ENCODE peak calls at places on chromosomes 16 and 17, in four cellular contexts. D is left ventricle myocardium inferior, H is endothelial cell, V is astrocyte of the spinal cord. B is an unnamed sample.
A peak's percentile ranks its signal among the peaks of the same experiment; 100 is the strongest.

GRCh38 chr17:28738680-28739384 is 5.0 kb upstream of the TRAF4 start:
- DNase-seq in H (no peak), D (no peak), V (no peak), B (no peak)

GRCh38 chr16:3695610-3696369 is 21.5 kb downstream of the TRAP1 start:
- DNase-seq in D (no peak), H (no peak), V (no peak), B (no peak)

GRCh38 chr16:30921748-30922419 is 1.5 kb upstream of the FBXL19 start:
- DNase-seq in V (peak; percentile 90), D (peak; percentile 85), H (peak; percentile 98), B (peak; percentile 85)

GRCh38 chr17:36918260-36918691 is 19.0 kb upstream of the LHX1 start:
- DNase-seq in D (no peak), H (no peak), V (no peak), B (peak; percentile 20)

GRCh38 chr17:73071387-73071999 is 21.0 kb downstream of the SLC39A11 start:
- DNase-seq in H (no peak), D (no peak), V (no peak), B (no peak)

GRCh38 chr17:9226794-9227135 is 205.5 kb downstream of the NTN1 start:
- DNase-seq in D (no peak), H (no peak), V (no peak), B (no peak)

GRCh38 chr16:11681526-11681925 is 13.3 kb downstream of the SNN start:
- DNase-seq in V (no peak), H (no peak), D (no peak), B (no peak)

GRCh38 chr17:58019521-58019920 is 12.5 kb upstream of the SRSF1 start:
- DNase-seq in H (no peak), D (no peak), V (no peak), B (no peak)

GRCh38 chr16:68492151-68492500 is 43.8 kb upstream of the SMPD3 start:
- DNase-seq in V (no peak), D (no peak), H (no peak), B (no peak)

GRCh38 chr17:37671028-37671812 is 28.0 kb upstream of the DDX52 start:
- DNase-seq in D (no peak), H (no peak), V (no peak), B (no peak)

GRCh38 chr16:89709166-89709565 is 7.7 kb upstream of the SPATA2L start:
- DNase-seq in D (no peak), V (no peak), H (no peak), B (no peak)

GRCh38 chr17:72477529-72477928 is 356.7 kb downstream of the SOX9 start:
- DNase-seq in D (no peak), V (no peak), H (no peak), B (no peak)

GRCh38 chr17:2511138-2511461 is 588 bp downstream of the METTL16 start:
- DNase-seq in V (no peak), H (no peak), D (no peak), B (no peak)

GRCh38 chr16:75264999-75265910 is 13.8 kb upstream of the BCAR1 start:
- DNase-seq in D (no peak), H (peak; percentile 58), V (no peak), B (no peak)

GRCh38 chr16:50440531-50440930 is 71.7 kb upstream of the BRD7 start:
- DNase-seq in V (no peak), D (no peak), H (no peak), B (no peak)

GRCh38 chr16:78925071-78925714 is 675.3 kb downstream of the MAF start:
- DNase-seq in D (peak; percentile 19), H (peak; percentile 5), V (no peak), B (peak; percentile 6)
- TF ChIP-seq CTCF in D (peak; percentile 69), H (peak; percentile 52), V (no peak), B (peak; percentile 10)

GRCh38 chr17:43402078-43402477 is 3.3 kb downstream of the ARL4D start:
- DNase-seq in D (no peak), V (no peak), H (no peak), B (no peak)

GRCh38 chr17:43399839-43400328 is 1.1 kb downstream of the ARL4D start:
- DNase-seq in V (no peak), H (no peak), D (no peak), B (no peak)

GRCh38 chr17:43401293-43401692 is 2.5 kb downstream of the ARL4D start:
- DNase-seq in H (no peak), D (no peak), V (peak; percentile 66), B (peak; percentile 90)

GRCh38 chr17:43396491-43397060 is 2.2 kb upstream of the ARL4D start:
- DNase-seq in V (no peak), H (no peak), D (no peak), B (no peak)

DNA sequence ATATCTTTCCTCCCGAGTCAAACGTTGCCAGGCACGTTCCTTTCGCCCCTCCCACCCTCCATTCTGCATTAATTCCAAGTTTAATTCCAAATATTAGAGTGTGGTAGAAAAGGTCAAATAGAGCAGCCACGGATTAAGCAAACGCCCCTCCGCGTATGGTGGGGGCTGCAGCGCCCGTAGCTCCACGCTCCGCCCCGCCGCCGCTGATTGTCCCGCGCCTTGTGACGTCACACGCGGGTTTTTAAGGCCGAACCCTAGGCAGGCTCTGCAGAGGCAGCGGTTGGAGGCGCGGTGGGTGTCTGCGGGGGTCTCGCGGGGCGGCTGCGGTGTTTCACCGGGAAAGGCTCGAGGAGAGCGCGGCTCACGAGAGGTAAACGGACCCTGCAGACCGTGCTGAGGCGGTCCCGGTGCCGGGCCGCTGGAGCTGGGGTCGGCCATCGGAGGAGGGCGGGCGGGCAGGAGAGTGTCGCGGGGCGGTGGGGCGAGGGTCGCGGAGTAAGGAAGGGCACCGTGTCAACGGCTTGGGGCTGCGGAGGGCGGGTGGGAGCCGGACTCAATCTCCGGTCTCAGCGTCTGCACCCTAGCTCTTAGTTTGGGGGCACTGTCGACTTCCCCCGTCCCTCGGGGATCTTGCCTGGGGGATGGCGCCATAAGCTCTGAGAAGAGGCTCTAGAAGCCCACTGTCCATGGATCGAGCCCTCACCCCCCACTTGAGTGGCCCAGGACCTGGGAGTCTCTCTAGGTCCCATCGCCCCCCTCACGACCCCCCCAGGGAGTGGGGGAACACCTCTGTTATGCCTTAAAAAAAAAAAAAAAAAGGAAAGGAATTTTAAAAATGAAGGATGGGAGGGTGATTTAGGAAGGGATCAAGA is at the start of gene ARL4D:
- DNase-seq in H (peak; percentile 72), V (peak; percentile 73), D (peak; percentile 93), B (peak; percentile 76)
- TF ChIP-seq CTCF in H (no peak), V (no peak), D (no peak), B (no peak)

DNA sequence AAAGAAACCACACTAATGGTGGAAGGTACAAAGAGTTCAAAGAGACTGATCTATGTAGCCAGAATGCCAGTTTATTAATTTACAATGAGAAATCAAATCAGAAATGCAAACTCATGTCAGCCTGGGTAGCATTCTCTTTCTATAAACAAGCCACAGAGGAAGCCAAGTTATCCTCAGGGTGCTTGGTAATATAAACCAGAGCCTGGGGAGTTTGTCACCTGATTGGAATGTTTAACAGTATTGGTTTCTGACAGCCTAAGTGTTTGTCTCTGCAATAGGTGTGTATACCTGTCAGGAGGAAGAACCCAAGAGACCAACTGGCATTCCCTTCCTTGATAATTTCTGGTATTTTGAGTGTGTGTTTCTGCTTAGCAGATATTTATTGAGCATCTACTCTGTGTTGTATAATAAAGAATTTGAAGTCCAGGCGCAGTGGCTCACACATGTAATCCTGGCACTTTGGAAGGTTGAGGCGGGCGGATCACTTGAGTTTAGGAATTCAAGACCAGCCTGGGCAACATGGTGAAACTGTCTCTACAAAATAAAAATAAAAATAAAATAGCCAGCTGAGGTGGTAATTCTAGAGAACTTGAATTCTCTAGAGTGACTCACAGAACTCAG is 3.1 kb upstream of the C17orf58 start:
- DNase-seq in V (no peak), D (no peak), H (no peak), B (peak; percentile 12)
- TF ChIP-seq CTCF in V (no peak), D (no peak), H (no peak), B (no peak)

GRCh38 chr16:25110392-25110947 is 1.1 kb upstream of the LCMT1 start:
- DNase-seq in H (no peak), V (no peak), D (no peak), B (no peak)

GRCh38 chr16:25109643-25110042 is 1.9 kb upstream of the LCMT1 start:
- DNase-seq in H (no peak), V (peak; percentile 92), D (no peak), B (peak; percentile 99)

GRCh38 chr16:25108054-25108453 is 3.5 kb upstream of the LCMT1 start:
- DNase-seq in V (no peak), H (no peak), D (no peak), B (no peak)

GRCh38 chr16:25107466-25107792 is 4.1 kb upstream of the LCMT1 start:
- DNase-seq in D (no peak), V (no peak), H (no peak), B (no peak)

GRCh38 chr16:25106567-25107465 is 4.7 kb upstream of the LCMT1 start:
- DNase-seq in V (peak; percentile 85), D (peak; percentile 96), H (peak; percentile 93), B (peak; percentile 85)
- TF ChIP-seq CTCF in V (peak; percentile 16), D (peak; percentile 49), H (no peak), B (no peak)

GRCh38 chr16:81878529-81878928 is 99.4 kb downstream of the PLCG2 start:
- DNase-seq in H (no peak), D (no peak), V (no peak), B (no peak)

GRCh38 chr16:81882559-81882958 is 103.5 kb downstream of the PLCG2 start:
- DNase-seq in D (no peak), V (no peak), H (no peak), B (no peak)

GRCh38 chr16:81881228-81881627 is 102.1 kb downstream of the PLCG2 start:
- DNase-seq in D (no peak), H (no peak), V (no peak), B (no peak)

GRCh38 chr16:81880816-81881215 is 101.7 kb downstream of the PLCG2 start:
- DNase-seq in V (no peak), H (no peak), D (no peak), B (no peak)

GRCh38 chr16:81879625-81880024 is 100.5 kb downstream of the PLCG2 start:
- DNase-seq in V (no peak), D (no peak), H (no peak), B (no peak)
- TF ChIP-seq CTCF in V (peak; percentile 38), D (peak; percentile 9), H (peak; percentile 31), B (no peak)

GRCh38 chr16:77452243-77452642 is 17.4 kb upstream of the ADAMTS18 start:
- DNase-seq in D (no peak), V (no peak), H (no peak), B (no peak)

GRCh38 chr16:77459534-77460412 is 24.9 kb upstream of the ADAMTS18 start:
- DNase-seq in V (peak; percentile 41), H (no peak), D (no peak), B (no peak)

GRCh38 chr16:77462894-77463293 is 28.1 kb upstream of the ADAMTS18 start:
- DNase-seq in D (no peak), H (no peak), V (no peak), B (no peak)

GRCh38 chr16:77457046-77457445 is 22.2 kb upstream of the ADAMTS18 start:
- DNase-seq in H (no peak), D (no peak), V (peak; percentile 62), B (peak; percentile 9)
- TF ChIP-seq CTCF in H (no peak), D (no peak), V (no peak), B (no peak)

GRCh38 chr16:85557083-85557975 is 55.8 kb upstream of the GSE1 start:
- DNase-seq in H (no peak), V (no peak), D (no peak), B (no peak)
- TF ChIP-seq CTCF in H (peak; percentile 6), V (no peak), D (no peak), B (peak; percentile 23)

B was measured in fibroblast of mammary gland.